ENCODE peak calls at places on chromosome 16, in eight cellular contexts. One of them, this sample, is unnamed.
A peak's percentile ranks its signal among the peaks of the same experiment; 100 is the strongest.

GRCh38 chr16:86037999-86038922 is 139.3 kb downstream of the IRF8 start:
- DNase-seq in fibroblast of lung: no peak
- DNase-seq in IMR-90: no peak
- DNase-seq in hepatocyte: no peak
- DNase-seq in A549: no peak
- DNase-seq in nephron progenitor cell: no peak
- DNase-seq in psoas muscle: no peak
- DNase-seq in AG04449: no peak
- DNase-seq in this sample: peak; percentile 27

GRCh38 chr16:85796599-85796998 is 2.7 kb downstream of the EMC8 start:
- DNase-seq in fibroblast of lung: no peak
- DNase-seq in nephron progenitor cell: no peak
- DNase-seq in A549: no peak
- DNase-seq in AG04449: no peak
- DNase-seq in psoas muscle: no peak
- DNase-seq in hepatocyte: no peak
- DNase-seq in IMR-90: no peak
- DNase-seq in this sample: no peak

GRCh38 chr16:66081967-66082366 is 284.5 kb upstream of the CDH5 start:
- DNase-seq in AG04449: no peak
- DNase-seq in psoas muscle: no peak
- DNase-seq in hepatocyte: peak; percentile 34
- DNase-seq in IMR-90: peak; percentile 94
- DNase-seq in A549: peak; percentile 52
- DNase-seq in fibroblast of lung: peak; percentile 97
- DNase-seq in nephron progenitor cell: no peak
- DNase-seq in this sample: no peak

GRCh38 chr16:88721815-88722755 is 15.8 kb downstream of the CTU2 start:
- DNase-seq in IMR-90: no peak
- DNase-seq in AG04449: no peak
- DNase-seq in psoas muscle: no peak
- DNase-seq in A549: no peak
- DNase-seq in fibroblast of lung: no peak
- DNase-seq in nephron progenitor cell: no peak
- DNase-seq in hepatocyte: no peak
- DNase-seq in this sample: no peak

GRCh38 chr16:2006317-2006716 is 3.3 kb downstream of the ZNF598 start:
- DNase-seq in A549: no peak
- DNase-seq in fibroblast of lung: no peak
- DNase-seq in AG04449: no peak
- DNase-seq in nephron progenitor cell: no peak
- DNase-seq in psoas muscle: no peak
- DNase-seq in hepatocyte: no peak
- DNase-seq in IMR-90: no peak
- DNase-seq in this sample: no peak

GRCh38 chr16:1920727-1921155 is 2.5 kb upstream of the HS3ST6 start:
- DNase-seq in hepatocyte: peak; percentile 68
- DNase-seq in psoas muscle: no peak
- DNase-seq in nephron progenitor cell: peak; percentile 81
- DNase-seq in fibroblast of lung: no peak
- DNase-seq in AG04449: no peak
- DNase-seq in IMR-90: no peak
- DNase-seq in A549: peak; percentile 53
- DNase-seq in this sample: no peak

GRCh38 chr16:90072442-90073105 is 4.6 kb downstream of the PRDM7 start:
- DNase-seq in IMR-90: peak; percentile 20
- DNase-seq in fibroblast of lung: no peak
- DNase-seq in nephron progenitor cell: no peak
- DNase-seq in A549: no peak
- DNase-seq in psoas muscle: no peak
- DNase-seq in hepatocyte: no peak
- DNase-seq in AG04449: no peak
- DNase-seq in this sample: no peak

GRCh38 chr16:74738134-74738541 is 36.5 kb downstream of the FA2H start:
- DNase-seq in hepatocyte: peak; percentile 76
- DNase-seq in A549: peak; percentile 91
- DNase-seq in AG04449: no peak
- DNase-seq in fibroblast of lung: peak; percentile 31
- DNase-seq in nephron progenitor cell: no peak
- DNase-seq in IMR-90: peak; percentile 25
- DNase-seq in psoas muscle: no peak
- DNase-seq in this sample: no peak

GRCh38 chr16:30166202-30166902 is 17.1 kb upstream of the CORO1A start:
- DNase-seq in nephron progenitor cell: no peak
- DNase-seq in IMR-90: no peak
- DNase-seq in AG04449: no peak
- DNase-seq in A549: no peak
- DNase-seq in psoas muscle: no peak
- DNase-seq in hepatocyte: no peak
- DNase-seq in fibroblast of lung: no peak
- DNase-seq in this sample: no peak

GRCh38 chr16:3610698-3611144 is 685 bp downstream of the SLX4 start:
- DNase-seq in nephron progenitor cell: no peak
- DNase-seq in psoas muscle: no peak
- DNase-seq in fibroblast of lung: peak; percentile 17
- DNase-seq in AG04449: no peak
- DNase-seq in hepatocyte: no peak
- DNase-seq in A549: no peak
- DNase-seq in IMR-90: no peak
- DNase-seq in this sample: no peak

GRCh38 chr16:23155445-23156049 is 6.3 kb upstream of the USP31 start:
- DNase-seq in A549: peak; percentile 41
- DNase-seq in AG04449: no peak
- DNase-seq in fibroblast of lung: no peak
- DNase-seq in hepatocyte: peak; percentile 25
- DNase-seq in psoas muscle: no peak
- DNase-seq in IMR-90: no peak
- DNase-seq in nephron progenitor cell: no peak
- DNase-seq in this sample: no peak

GRCh38 chr16:87457051-87457611 is 35.7 kb downstream of the ZCCHC14 start:
- DNase-seq in nephron progenitor cell: no peak
- DNase-seq in A549: no peak
- DNase-seq in hepatocyte: peak; percentile 42
- DNase-seq in AG04449: no peak
- DNase-seq in IMR-90: peak; percentile 76
- DNase-seq in psoas muscle: no peak
- DNase-seq in fibroblast of lung: peak; percentile 78
- DNase-seq in this sample: no peak

GRCh38 chr16:46895399-46896313 is 11.5 kb downstream of the GPT2 start:
- DNase-seq in AG04449: no peak
- DNase-seq in fibroblast of lung: no peak
- DNase-seq in IMR-90: no peak
- DNase-seq in psoas muscle: no peak
- DNase-seq in nephron progenitor cell: peak; percentile 33
- DNase-seq in hepatocyte: no peak
- DNase-seq in A549: no peak
- DNase-seq in this sample: peak; percentile 67

GRCh38 chr16:77385481-77385880 is 49.4 kb downstream of the ADAMTS18 start:
- DNase-seq in AG04449: no peak
- DNase-seq in psoas muscle: no peak
- DNase-seq in hepatocyte: no peak
- DNase-seq in A549: no peak
- DNase-seq in IMR-90: no peak
- DNase-seq in nephron progenitor cell: no peak
- DNase-seq in fibroblast of lung: no peak
- DNase-seq in this sample: no peak

GRCh38 chr16:73848993-73849392 is 447.6 kb upstream of the PSMD7 start:
- DNase-seq in IMR-90: no peak
- DNase-seq in A549: peak; percentile 4
- DNase-seq in nephron progenitor cell: no peak
- DNase-seq in hepatocyte: peak; percentile 76
- DNase-seq in AG04449: no peak
- DNase-seq in psoas muscle: no peak
- DNase-seq in fibroblast of lung: no peak
- DNase-seq in this sample: no peak

GRCh38 chr16:66911112-66911511 is 7.6 kb downstream of the CDH16 start:
- DNase-seq in hepatocyte: no peak
- DNase-seq in AG04449: no peak
- DNase-seq in A549: no peak
- DNase-seq in fibroblast of lung: no peak
- DNase-seq in psoas muscle: no peak
- DNase-seq in IMR-90: no peak
- DNase-seq in nephron progenitor cell: no peak
- DNase-seq in this sample: no peak

GRCh38 chr16:53249331-53249730 is 184.9 kb upstream of the RBL2 start:
- DNase-seq in nephron progenitor cell: no peak
- DNase-seq in hepatocyte: no peak
- DNase-seq in IMR-90: no peak
- DNase-seq in AG04449: no peak
- DNase-seq in A549: no peak
- DNase-seq in psoas muscle: no peak
- DNase-seq in fibroblast of lung: no peak
- DNase-seq in this sample: no peak

GRCh38 chr16:52379551-52379950 is 167.4 kb downstream of the TOX3 start:
- DNase-seq in AG04449: no peak
- DNase-seq in A549: no peak
- DNase-seq in hepatocyte: no peak
- DNase-seq in fibroblast of lung: no peak
- DNase-seq in psoas muscle: no peak
- DNase-seq in IMR-90: no peak
- DNase-seq in nephron progenitor cell: no peak
- DNase-seq in this sample: no peak

DNA sequence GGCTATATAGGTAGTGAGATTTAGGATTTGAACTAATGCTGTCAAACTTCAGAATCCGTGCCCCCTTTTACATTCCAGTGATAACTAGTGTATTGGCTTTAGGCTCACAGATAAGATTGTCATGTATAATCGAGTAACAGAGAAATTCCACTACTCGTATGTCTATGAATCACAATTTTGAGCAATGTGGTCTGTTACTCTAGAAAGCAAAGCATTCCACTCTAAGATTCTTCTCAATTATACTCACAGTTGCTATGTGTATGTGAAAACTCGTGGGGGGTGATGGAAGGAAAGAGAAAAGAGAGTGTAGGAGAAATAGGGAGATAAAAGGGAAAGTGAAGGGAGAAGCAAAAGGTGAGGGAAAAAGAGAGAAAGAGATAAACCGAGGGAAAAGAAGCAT is 1175.1 kb upstream of the GOT2 start:
- DNase-seq in IMR-90: no peak
- DNase-seq in psoas muscle: no peak
- DNase-seq in nephron progenitor cell: no peak
- DNase-seq in A549: no peak
- DNase-seq in fibroblast of lung: peak; percentile 73
- DNase-seq in hepatocyte: no peak
- DNase-seq in AG04449: no peak
- DNase-seq in this sample: no peak
- TF ChIP-seq CTCF in IMR-90: no peak
- TF ChIP-seq CTCF in psoas muscle: no peak
- TF ChIP-seq CTCF in nephron progenitor cell: no peak
- TF ChIP-seq CTCF in A549: no peak
- TF ChIP-seq CTCF in fibroblast of lung: no peak
- TF ChIP-seq CTCF in hepatocyte: no peak
- TF ChIP-seq CTCF in AG04449: no peak
- TF ChIP-seq CTCF in this sample: no peak

GRCh38 chr16:14015948-14016347 is 55.2 kb upstream of the MRTFB start:
- DNase-seq in nephron progenitor cell: no peak
- DNase-seq in IMR-90: peak; percentile 90
- DNase-seq in fibroblast of lung: peak; percentile 84
- DNase-seq in hepatocyte: no peak
- DNase-seq in psoas muscle: no peak
- DNase-seq in A549: peak; percentile 83
- DNase-seq in AG04449: peak; percentile 47
- DNase-seq in this sample: no peak

GRCh38 chr16:14014284-14014625 is 56.9 kb upstream of the MRTFB start:
- DNase-seq in psoas muscle: no peak
- DNase-seq in nephron progenitor cell: no peak
- DNase-seq in A549: no peak
- DNase-seq in IMR-90: no peak
- DNase-seq in fibroblast of lung: no peak
- DNase-seq in AG04449: no peak
- DNase-seq in hepatocyte: no peak
- DNase-seq in this sample: no peak

GRCh38 chr16:14015017-14015416 is 56.1 kb upstream of the MRTFB start:
- DNase-seq in psoas muscle: no peak
- DNase-seq in nephron progenitor cell: no peak
- DNase-seq in hepatocyte: no peak
- DNase-seq in IMR-90: peak; percentile 30
- DNase-seq in A549: no peak
- DNase-seq in fibroblast of lung: no peak
- DNase-seq in AG04449: no peak
- DNase-seq in this sample: no peak

GRCh38 chr16:14013571-14014283 is 57.4 kb upstream of the MRTFB start:
- DNase-seq in IMR-90: peak; percentile 93
- DNase-seq in fibroblast of lung: peak; percentile 84
- DNase-seq in nephron progenitor cell: peak; percentile 16
- DNase-seq in hepatocyte: peak; percentile 18
- DNase-seq in A549: peak; percentile 90
- DNase-seq in psoas muscle: no peak
- DNase-seq in AG04449: peak; percentile 67
- DNase-seq in this sample: no peak

GRCh38 chr16:14015461-14015860 is 55.7 kb upstream of the MRTFB start:
- DNase-seq in psoas muscle: no peak
- DNase-seq in AG04449: no peak
- DNase-seq in hepatocyte: no peak
- DNase-seq in nephron progenitor cell: no peak
- DNase-seq in fibroblast of lung: no peak
- DNase-seq in IMR-90: no peak
- DNase-seq in A549: no peak
- DNase-seq in this sample: no peak
- TF ChIP-seq CTCF in psoas muscle: no peak
- TF ChIP-seq CTCF in AG04449: no peak
- TF ChIP-seq CTCF in hepatocyte: no peak
- TF ChIP-seq CTCF in nephron progenitor cell: no peak
- TF ChIP-seq CTCF in fibroblast of lung: no peak
- TF ChIP-seq CTCF in IMR-90: no peak
- TF ChIP-seq CTCF in A549: no peak
- TF ChIP-seq CTCF in this sample: no peak

DNA sequence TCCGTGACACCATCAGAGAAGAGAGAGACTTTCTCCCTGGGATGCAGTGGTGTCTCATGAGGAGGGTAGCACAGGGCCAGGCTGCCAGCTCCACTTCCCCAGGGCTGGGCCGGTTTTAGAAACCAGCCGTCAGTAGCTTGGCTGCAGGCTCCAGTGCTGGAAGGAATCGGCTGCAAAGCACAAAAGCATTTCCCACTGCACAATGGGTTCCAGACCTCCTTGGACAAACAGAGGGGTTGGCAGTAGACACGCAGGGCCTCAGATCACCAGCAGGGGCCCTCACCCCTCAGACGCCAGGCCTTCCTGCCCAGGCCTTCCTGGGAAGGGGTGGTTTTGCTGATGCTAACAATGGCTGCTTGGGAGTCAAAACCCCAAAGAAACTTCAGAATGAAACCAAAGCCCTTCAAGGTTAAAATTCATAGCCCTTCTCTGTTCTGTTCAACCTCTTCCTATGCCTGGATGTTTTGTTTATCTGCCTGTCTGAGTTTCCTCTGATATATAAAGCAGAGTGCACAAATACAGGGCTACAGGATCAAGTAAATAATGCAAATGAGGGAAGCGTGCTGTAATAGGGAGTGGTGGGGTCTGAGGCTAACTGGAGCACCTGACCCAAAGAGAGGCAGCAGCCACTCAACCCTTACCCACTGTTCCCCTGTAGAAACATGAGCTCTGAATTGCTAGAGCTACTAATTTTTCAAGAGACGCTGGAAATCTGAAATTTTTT is 26.2 kb downstream of the TEKT5 start:
- DNase-seq in fibroblast of lung: peak; percentile 10
- DNase-seq in hepatocyte: peak; percentile 27
- DNase-seq in psoas muscle: no peak
- DNase-seq in A549: peak; percentile 54
- DNase-seq in AG04449: no peak
- DNase-seq in IMR-90: peak; percentile 10
- DNase-seq in nephron progenitor cell: peak; percentile 26
- DNase-seq in this sample: peak; percentile 45
- TF ChIP-seq CTCF in fibroblast of lung: peak; percentile 46
- TF ChIP-seq CTCF in hepatocyte: peak; percentile 14
- TF ChIP-seq CTCF in psoas muscle: peak; percentile 24
- TF ChIP-seq CTCF in A549: no peak
- TF ChIP-seq CTCF in AG04449: peak; percentile 75
- TF ChIP-seq CTCF in IMR-90: peak; percentile 35
- TF ChIP-seq CTCF in nephron progenitor cell: peak; percentile 33
- TF ChIP-seq CTCF in this sample: peak; percentile 49

GRCh38 chr16:79267146-79267545 is 333.4 kb downstream of the MAF start:
- DNase-seq in IMR-90: no peak
- DNase-seq in psoas muscle: no peak
- DNase-seq in nephron progenitor cell: no peak
- DNase-seq in A549: no peak
- DNase-seq in AG04449: no peak
- DNase-seq in hepatocyte: no peak
- DNase-seq in fibroblast of lung: no peak
- DNase-seq in this sample: no peak
- TF ChIP-seq CTCF in IMR-90: no peak
- TF ChIP-seq CTCF in psoas muscle: no peak
- TF ChIP-seq CTCF in nephron progenitor cell: no peak
- TF ChIP-seq CTCF in A549: no peak
- TF ChIP-seq CTCF in AG04449: no peak
- TF ChIP-seq CTCF in hepatocyte: no peak
- TF ChIP-seq CTCF in fibroblast of lung: no peak
- TF ChIP-seq CTCF in this sample: no peak